ENCODE peak calls at places on chromosome X, in four cellular contexts. L is H9, B is H1, F is mesenchymal stem cell. G is an unnamed sample.

GRCh38 chrX:38192007-38192625 is 28.6 kb downstream of the SRPX start:
- DNase-seq in L (peak; percentile 31), B (peak; percentile 45), F (no peak), G (no peak)

GRCh38 chrX:111823068-111823467 is 52.9 kb upstream of the TRPC5OS start:
- DNase-seq in L (peak; percentile 81), B (peak; percentile 61), F (peak; percentile 12), G (peak; percentile 39)

GRCh38 chrX:102765794-102766193 is 45.3 kb downstream of the GPRASP3 start:
- DNase-seq in L (no peak), B (no peak), F (peak; percentile 10), G (no peak)

GRCh38 chrX:1902901-1903379 is 288.1 kb downstream of the ASMT start:
- DNase-seq in L (no peak), B (no peak), F (no peak), G (no peak)

GRCh38 chrX:19752043-19752442 is 135.4 kb downstream of the SH3KBP1 start:
- DNase-seq in L (no peak), B (no peak), F (no peak), G (no peak)

GRCh38 chrX:129653181-129653984 is 1.4 kb downstream of the APLN start:
- DNase-seq in L (peak; percentile 19), B (no peak), F (no peak), G (no peak)

GRCh38 chrX:104018126-104018525 is 4.6 kb upstream of the H2BW1 start:
- DNase-seq in L (no peak), B (no peak), F (no peak), G (no peak)

GRCh38 chrX:133249659-133250058 is 31.5 kb upstream of the TFDP3 start:
- DNase-seq in L (no peak), B (no peak), F (no peak), G (no peak)

GRCh38 chrX:136635235-136635634 is 12.7 kb upstream of the CD40LG start:
- DNase-seq in L (no peak), B (no peak), F (no peak), G (no peak)

GRCh38 chrX:71095033-71095432 is 618 bp upstream of the FOXO4 start:
- DNase-seq in L (no peak), B (no peak), F (no peak), G (no peak)

GRCh38 chrX:123860506-123860840 is 620 bp downstream of the XIAP start:
- DNase-seq in L (no peak), B (no peak), F (peak; percentile 65), G (no peak)

GRCh38 chrX:10007604-10008003 is 40.4 kb downstream of the CLDN34 start:
- DNase-seq in L (no peak), B (no peak), F (peak; percentile 59), G (no peak)

GRCh38 chrX:55794420-55794819 is 76.9 kb downstream of the RRAGB start:
- DNase-seq in L (no peak), B (no peak), F (peak; percentile 1), G (no peak)

GRCh38 chrX:136933617-136934145 is 53.2 kb upstream of the RBMX start:
- DNase-seq in L (no peak), B (no peak), F (no peak), G (no peak)

GRCh38 chrX:100424012-100424411 is 13.9 kb upstream of the PCDH19 start:
- DNase-seq in L (peak; percentile 44), B (peak; percentile 49), F (no peak), G (no peak)

GRCh38 chrX:404656-405055 is 17.9 kb upstream of the PPP2R3B start:
- DNase-seq in L (no peak), B (no peak), F (no peak), G (no peak)

DNA sequence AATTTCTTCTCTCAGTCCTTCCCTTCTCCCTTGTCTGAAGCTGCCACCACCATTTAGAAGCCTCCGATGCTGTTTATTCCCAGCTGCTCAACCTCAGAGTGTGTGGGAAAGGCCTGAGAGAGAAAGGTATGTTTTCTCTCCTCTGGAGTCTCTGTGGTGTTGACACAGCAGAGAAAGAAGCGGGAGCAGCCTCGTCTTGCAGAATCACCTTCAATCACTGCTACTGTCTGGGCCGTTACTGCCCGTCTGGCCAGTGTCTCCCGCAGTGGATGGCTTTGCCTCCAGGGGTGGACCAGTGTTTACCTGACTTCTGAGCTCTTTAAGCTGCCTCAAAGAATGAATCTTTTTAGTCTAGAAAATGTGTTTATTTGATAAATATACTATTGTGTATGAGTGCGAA is 148.9 kb upstream of the FAM47C start:
- DNase-seq in L (no peak), B (no peak), F (no peak), G (no peak)
- H3K14ac ChIP-seq in L (no peak overlapping the region), B (no peak overlapping the region), F (no peak overlapping the region), G (no peak overlapping the region)

GRCh38 chrX:12955882-12956703 is 18.8 kb upstream of the TMSB4X start:
- DNase-seq in L (no peak), B (no peak), F (peak; percentile 91), G (no peak)

GRCh38 chrX:12956704-12957541 is 18.0 kb upstream of the TMSB4X start:
- DNase-seq in L (no peak), B (no peak), F (peak; percentile 71), G (no peak)

GRCh38 chrX:12954376-12954775 is 20.5 kb upstream of the TMSB4X start:
- DNase-seq in L (no peak), B (no peak), F (no peak), G (no peak)

GRCh38 chrX:12953420-12953819 is 21.5 kb upstream of the TMSB4X start:
- DNase-seq in L (no peak), B (no peak), F (no peak), G (no peak)

GRCh38 chrX:12954981-12955380 is 19.9 kb upstream of the TMSB4X start:
- DNase-seq in L (no peak), B (no peak), F (no peak), G (no peak)
- H2BK12ac ChIP-seq in L (no peak overlapping the region), B (no peak overlapping the region), F (peak overlapping the region; percentile 95), G (no peak overlapping the region)

GRCh38 chrX:154727418-154728323 is 23.2 kb downstream of the GAB3 start:
- DNase-seq in L (no peak), B (no peak), F (peak; percentile 61), G (no peak)
- H3K4me1 ChIP-seq in L (no peaks in the 10 kb centered on the region), B (no peaks in the 10 kb centered on the region), F (peaks cover 12% of the 10 kb centered on the region), G (no peaks in the 10 kb centered on the region)

DNA sequence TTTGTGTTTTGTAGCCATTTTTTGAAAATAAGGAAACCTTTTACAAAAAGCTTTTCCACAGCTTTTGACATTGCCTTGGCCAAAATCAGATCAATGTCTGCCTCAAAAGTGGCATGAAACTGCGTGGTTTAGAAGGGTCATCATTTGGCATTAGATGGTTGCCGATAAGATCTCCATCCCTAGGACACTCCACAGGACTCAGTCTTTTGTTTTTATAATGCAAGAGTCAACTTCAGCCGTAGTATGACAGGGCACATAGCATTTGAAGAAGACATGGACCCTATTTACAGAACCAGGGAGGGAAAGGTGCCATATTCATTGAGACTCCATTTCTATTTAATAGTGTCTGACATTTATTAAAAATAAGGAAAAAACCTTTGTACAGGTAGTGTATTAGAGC is 1.3 kb downstream of the RTL8A start:
- DNase-seq in L (no peak), B (no peak), F (no peak), G (no peak)
- H3K14ac ChIP-seq in L (no peak overlapping the region), B (no peak overlapping the region), F (no peak overlapping the region), G (no peak overlapping the region)

GRCh38 chrX:41475166-41475565 is 28.0 kb downstream of the NYX start:
- DNase-seq in L (peak; percentile 86), B (peak; percentile 54), F (no peak), G (peak; percentile 65)
- H2BK12ac ChIP-seq in L (peak overlapping the region; percentile 24), B (peak overlapping the region; percentile 98), F (no peak overlapping the region), G (no peak overlapping the region)

GRCh38 chrX:97330150-97330549 is 446.4 kb downstream of the RPA4 start:
- DNase-seq in L (no peak), B (no peak), F (no peak), G (no peak)

GRCh38 chrX:97334850-97335249 is 451.1 kb downstream of the RPA4 start:
- DNase-seq in L (no peak), B (no peak), F (no peak), G (no peak)

GRCh38 chrX:97328853-97329252 is 445.1 kb downstream of the RPA4 start:
- DNase-seq in L (no peak), B (no peak), F (no peak), G (no peak)

DNA sequence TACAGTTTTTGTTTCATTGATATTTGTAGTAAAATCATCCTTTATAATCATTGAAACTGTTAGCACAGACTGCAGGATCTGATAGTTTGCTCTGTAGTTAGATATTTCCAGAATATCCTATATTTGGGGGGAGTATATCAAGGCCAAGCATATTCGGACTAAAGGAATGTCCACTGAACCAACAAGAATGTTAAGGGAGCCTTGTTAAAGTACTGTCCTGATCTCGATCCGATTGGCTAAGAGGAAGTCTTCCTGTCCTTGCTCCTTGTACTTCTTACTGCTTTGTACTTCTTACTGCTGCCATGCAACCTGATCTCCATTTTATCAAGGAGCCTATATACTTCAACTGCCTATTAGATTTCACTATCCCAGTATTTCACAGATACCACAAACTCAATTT is 449.3 kb downstream of the RPA4 start:
- DNase-seq in L (no peak), B (no peak), F (peak; percentile 7), G (no peak)
- H3K4me1 ChIP-seq in L (no peaks in the 10 kb centered on the region), B (no peaks in the 10 kb centered on the region), F (no peaks in the 10 kb centered on the region), G (no peaks in the 10 kb centered on the region)

GRCh38 chrX:39501822-39502221 is 595.9 kb downstream of the BCOR start:
- DNase-seq in L (no peak), B (no peak), F (no peak), G (no peak)
- H3K14ac ChIP-seq in L (no peak overlapping the region), B (no peak overlapping the region), F (no peak overlapping the region), G (no peak overlapping the region)

DNA sequence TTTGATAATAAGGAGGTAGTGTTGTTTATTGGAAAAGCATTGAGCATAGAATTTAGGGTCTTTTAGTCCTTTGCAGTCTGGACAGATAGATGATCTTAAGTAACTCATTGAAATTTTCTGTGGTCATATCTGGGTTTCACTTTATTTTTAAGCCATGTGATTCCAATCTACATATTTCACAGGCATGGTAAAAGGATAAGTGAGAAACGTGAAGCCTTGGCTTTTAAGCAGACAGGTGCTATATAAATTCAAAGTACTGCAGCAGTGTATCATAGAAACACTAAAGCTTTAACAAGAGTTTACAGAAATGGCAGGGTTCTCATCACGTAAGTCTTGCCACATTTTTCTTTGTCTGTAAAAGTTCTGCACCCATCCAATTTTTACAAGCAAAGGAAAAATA is 4.9 kb downstream of the PLS3 start:
- DNase-seq in L (no peak), B (no peak), F (no peak), G (no peak)
- H2BK12ac ChIP-seq in L (no peak overlapping the region), B (no peak overlapping the region), F (no peak overlapping the region), G (no peak overlapping the region)

DNA sequence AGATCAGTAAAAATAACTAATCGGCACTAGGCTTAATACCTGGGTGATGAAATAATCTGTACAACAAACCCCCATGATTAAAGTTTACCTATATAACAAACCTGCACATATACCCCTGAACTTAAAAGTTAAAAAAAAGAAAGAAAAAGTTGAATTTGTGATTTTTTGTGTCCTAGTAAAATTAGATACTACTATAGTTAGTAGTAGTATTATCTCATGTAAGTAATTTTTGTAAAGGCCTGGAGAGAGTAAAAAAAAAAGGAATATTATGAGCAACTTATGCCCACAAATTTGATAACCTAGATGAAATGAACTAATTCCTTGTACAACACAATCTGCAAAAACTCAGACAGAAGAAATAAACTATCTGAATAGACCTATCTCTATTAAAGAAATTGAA is 25.7 kb upstream of the SLC16A2 start:
- DNase-seq in L (no peak), B (no peak), F (no peak), G (no peak)
- H3K4me1 ChIP-seq in L (no peaks in the 10 kb centered on the region), B (no peaks in the 10 kb centered on the region), F (no peaks in the 10 kb centered on the region), G (no peaks in the 10 kb centered on the region)

G was measured in neuronal stem cell.